ENCODE peak calls at places on chromosomes 2 and 18, in nine cellular contexts. I is stimulated activated CD8-positive, alpha-beta memory T cell treated with anti-CD3 and anti-CD28 coated beads, Interleukin-7, amount 100 ng/mL, for 1 hour; X is NCI-H1105 treated with DMSO at 0.1 percent for 48 hours; N is HEK293T; J is HTR-8/SVneo; F is progenitor cell of endocrine pancreas; L is CD4-positive, CD25-positive, alpha-beta regulatory T cell; C is Right ventricle myocardium superior; U is putamen. W is an unnamed sample.

GRCh38 chr18:3502650-3503049 is 52.7 kb downstream of the TGIF1 start:
- DNase-seq in U (no peak), C (no peak), L (no peak), J (no peak), X (no peak), I (no peak), F (no peak), N (no peak), W (no peak)

GRCh38 chr2:152622228-152622627 is 95.0 kb downstream of the PRPF40A start:
- DNase-seq in J (no peak), U (no peak), X (no peak), N (no peak), F (no peak), I (no peak), C (no peak), L (no peak), W (no peak)

GRCh38 chr2:20917287-20917660 is 94.4 kb upstream of the LDAH start:
- DNase-seq in U (no peak), I (no peak), X (no peak), N (no peak), L (no peak), J (no peak), F (no peak), C (no peak), W (no peak)

GRCh38 chr18:10046178-10046807 is 132.5 kb downstream of the VAPA start:
- DNase-seq in N (no peak), X (no peak), U (no peak), J (no peak), I (no peak), L (no peak), C (no peak), F (no peak), W (no peak)

GRCh38 chr2:40043641-40044040 is 264.6 kb upstream of the THUMPD2 start:
- DNase-seq in C (no peak), U (no peak), I (no peak), J (no peak), L (no peak), F (no peak), X (no peak), N (no peak), W (no peak)

GRCh38 chr2:157182834-157183396 is 74.6 kb upstream of the GALNT5 start:
- DNase-seq in J (peak), L (no peak), C (no peak), F (no peak), I (no peak), X (no peak), N (no peak), U (no peak), W (no peak)

GRCh38 chr2:187982668-187983067 is 309.0 kb upstream of the GULP1 start:
- DNase-seq in N (no peak), I (no peak), U (no peak), F (no peak), J (peak), X (no peak), C (no peak), L (no peak), W (no peak)

GRCh38 chr2:176111891-176112374 is 4.6 kb upstream of the HOXD10 start:
- DNase-seq in F (no peak), N (no peak), X (no peak), U (no peak), C (no peak), J (no peak), L (no peak), I (no peak), W (no peak)

GRCh38 chr2:191166756-191167445 is 16.1 kb upstream of the STAT4 start:
- DNase-seq in X (no peak), L (no peak), N (no peak), F (no peak), U (no peak), I (no peak), C (no peak), J (no peak), W (no peak)

GRCh38 chr2:74461187-74462053 is 3.2 kb downstream of the WBP1 start:
- DNase-seq in I (no peak), U (no peak), F (no peak), C (no peak), J (no peak), N (no peak), X (no peak), L (no peak), W (no peak)

GRCh38 chr2:234804704-234805103 is 147.1 kb upstream of the SH3BP4 start:
- DNase-seq in J (no peak), I (no peak), N (no peak), U (no peak), L (no peak), X (no peak), C (no peak), F (no peak), W (no peak)

GRCh38 chr2:69581774-69582581 is 61.6 kb downstream of the AAK1 start:
- DNase-seq in C (no peak), X (no peak), L (no peak), I (no peak), U (no peak), N (no peak), F (no peak), J (no peak), W (no peak)

GRCh38 chr18:46212398-46212797 is 108.2 kb downstream of the HAUS1 start:
- DNase-seq in L (no peak), I (no peak), C (no peak), X (no peak), N (no peak), J (no peak), U (no peak), F (no peak), W (no peak)

GRCh38 chr2:133566967-133567645 is 1.2 kb downstream of the NCKAP5 start:
- DNase-seq in F (no peak), J (no peak), X (no peak), C (peak), L (no peak), N (no peak), I (no peak), U (no peak), W (no peak)

GRCh38 chr2:120936476-120937334 is 201.0 kb downstream of the GLI2 start:
- DNase-seq in I (no peak), U (no peak), J (no peak), L (no peak), F (no peak), X (no peak), N (no peak), C (no peak), W (no peak)

GRCh38 chr18:78994000-78994399 is 14.4 kb downstream of the SALL3 start:
- DNase-seq in F (no peak), C (peak), L (no peak), X (no peak), N (no peak), U (no peak), I (no peak), J (no peak), W (no peak)

GRCh38 chr2:149901231-149901859 is 313.8 kb upstream of the MMADHC start:
- DNase-seq in F (no peak), X (no peak), C (no peak), I (no peak), J (no peak), N (no peak), L (no peak), U (no peak), W (no peak)

GRCh38 chr2:187854801-187855200 is 300.6 kb upstream of the TFPI start:
- DNase-seq in L (no peak), X (no peak), C (no peak), N (no peak), U (no peak), J (no peak), I (no peak), F (no peak), W (no peak)

GRCh38 chr2:16656784-16657391 is 8.7 kb downstream of the CYRIA start:
- DNase-seq in C (peak), I (no peak), U (peak), N (no peak), L (no peak), F (no peak), J (no peak), X (no peak), W (peak)

GRCh38 chr2:143230506-143231256 is 101.5 kb downstream of the ARHGAP15 start:
- DNase-seq in U (no peak), I (no peak), C (no peak), X (no peak), J (no peak), F (no peak), L (no peak), N (no peak), W (no peak)

GRCh38 chr18:66752733-66753132 is 148.8 kb upstream of the CDH19 start:
- DNase-seq in U (no peak), F (no peak), C (no peak), L (no peak), I (no peak), J (no peak), N (no peak), X (no peak), W (no peak)

GRCh38 chr2:193219413-193219812 is 1024.7 kb upstream of the TMEFF2 start:
- DNase-seq in N (no peak), U (no peak), I (no peak), F (no peak), C (no peak), L (no peak), J (no peak), X (no peak), W (no peak)

GRCh38 chr2:159185401-159186130 is 100.9 kb downstream of the WDSUB1 start:
- DNase-seq in C (no peak), X (no peak), L (no peak), I (no peak), F (no peak), J (peak), N (peak), U (no peak), W (no peak)

GRCh38 chr2:160649698-160650097 is 156.1 kb upstream of the RBMS1 start:
- DNase-seq in N (no peak), J (no peak), U (no peak), X (no peak), I (no peak), L (no peak), F (no peak), C (no peak), W (no peak)

GRCh38 chr2:74587664-74588277 is 33.3 kb downstream of the DOK1 start:
- DNase-seq in N (peak), C (peak), F (peak), U (peak), X (peak), L (peak), J (peak), I (peak), W (peak)

GRCh38 chr2:224645722-224646121 is 60.6 kb upstream of the CUL3 start:
- DNase-seq in N (no peak), L (no peak), U (no peak), C (no peak), F (no peak), J (no peak), X (peak), I (no peak), W (no peak)

GRCh38 chr2:206942799-206943478 is 3.6 kb downstream of the CPO start:
- DNase-seq in X (no peak), L (no peak), N (no peak), I (no peak), J (no peak), F (no peak), C (no peak), U (no peak), W (no peak)

GRCh38 chr2:232628466-232629200 is 4.8 kb upstream of the EFHD1 start:
- DNase-seq in L (no peak), U (peak), C (peak), X (no peak), I (no peak), F (no peak), N (no peak), J (no peak), W (peak)

GRCh38 chr18:47899107-47899840 is 31.2 kb downstream of the SMAD2 start:
- DNase-seq in N (peak), C (no peak), J (no peak), U (no peak), L (no peak), X (peak), I (no peak), F (no peak), W (no peak)